ENCODE peak calls at places on chromosome 5, in four cellular contexts. E is IMR-90, Z is K562, B is GM12878. P is an unnamed sample.

GRCh38 chr5:138961221-138961620 is 86.1 kb upstream of the LRRTM2 start:
- DNase-seq in E (no peak), Z (no peak), B (no peak), P (no peak)

GRCh38 chr5:91443761-91444467 is 60.8 kb upstream of the ARRDC3 start:
- DNase-seq in E (peak; percentile 1), Z (no peak), B (no peak), P (no peak)

GRCh38 chr5:124909734-124910133 is 163.3 kb upstream of the ZNF608 start:
- DNase-seq in E (no peak), Z (no peak), B (no peak), P (no peak)

GRCh38 chr5:123976393-123977029 is 464.5 kb downstream of the CSNK1G3 start:
- DNase-seq in E (no peak), Z (no peak), B (peak; percentile 55), P (no peak)

GRCh38 chr5:148807845-148808244 is 18.6 kb upstream of the ADRB2 start:
- DNase-seq in E (no peak), Z (peak; percentile 54), B (no peak), P (no peak)

GRCh38 chr5:65100846-65101678 is 332.3 kb downstream of the CWC27 start:
- DNase-seq in E (peak; percentile 86), Z (peak; percentile 69), B (no peak), P (peak; percentile 81)

GRCh38 chr5:65262590-65263189 is 219.0 kb downstream of the ADAMTS6 start:
- DNase-seq in E (peak; percentile 93), Z (peak; percentile 16), B (no peak), P (no peak)

GRCh38 chr5:43066799-43067741 is 27.0 kb upstream of the ANXA2R start:
- DNase-seq in E (peak; percentile 91), Z (peak; percentile 70), B (peak; percentile 74), P (peak; percentile 59)

GRCh38 chr5:161660806-161661205 is 24.7 kb upstream of the GABRA6 start:
- DNase-seq in E (no peak), Z (no peak), B (no peak), P (no peak)

GRCh38 chr5:63961598-63962161 is 565 bp downstream of the HTR1A start:
- DNase-seq in E (no peak), Z (no peak), B (no peak), P (no peak)

GRCh38 chr5:71587709-71588532 is 781 bp downstream of the MCCC2 start:
- DNase-seq in E (no peak), Z (peak; percentile 26), B (no peak), P (no peak)

GRCh38 chr5:33303696-33304095 is 137.1 kb upstream of the TARS1 start:
- DNase-seq in E (no peak), Z (no peak), B (no peak), P (no peak)

GRCh38 chr5:89560724-89561123 is 677.7 kb upstream of the MEF2C start:
- DNase-seq in E (no peak), Z (no peak), B (no peak), P (no peak)

GRCh38 chr5:61882901-61883500 is 423.0 kb upstream of the KIF2A start:
- DNase-seq in E (no peak), Z (no peak), B (no peak), P (no peak)

GRCh38 chr5:128349044-128349629 is 188.9 kb downstream of the FBN2 start:
- DNase-seq in E (peak; percentile 10), Z (no peak), B (no peak), P (no peak)

GRCh38 chr5:62473209-62473608 is 60.6 kb downstream of the IPO11 start:
- DNase-seq in E (peak; percentile 46), Z (no peak), B (no peak), P (no peak)

GRCh38 chr5:99179206-99179605 is 250.4 kb upstream of the CHD1 start:
- DNase-seq in E (no peak), Z (no peak), B (no peak), P (no peak)

GRCh38 chr5:180437336-180437735 is 56.8 kb upstream of the CNOT6 start:
- DNase-seq in E (no peak), Z (no peak), B (no peak), P (no peak)

GRCh38 chr5:176740131-176740701 is 70.1 kb upstream of the UNC5A start:
- DNase-seq in E (no peak), Z (no peak), B (no peak), P (no peak)

GRCh38 chr5:113140837-113141661 is 164.5 kb downstream of the DCP2 start:
- DNase-seq in E (peak; percentile 94), Z (no peak), B (no peak), P (no peak)

GRCh38 chr5:132641841-132642240 is 16.1 kb upstream of the IL13 start:
- DNase-seq in E (no peak), Z (no peak), B (no peak), P (no peak)

GRCh38 chr5:178285399-178286225 is 53.0 kb upstream of the PHYKPL start:
- DNase-seq in E (no peak), Z (no peak), B (no peak), P (no peak)

GRCh38 chr5:56759521-56759920 is 55.8 kb upstream of the MAP3K1 start:
- DNase-seq in E (no peak), Z (no peak), B (no peak), P (no peak)

GRCh38 chr5:176317534-176318374 is 43.8 kb downstream of the KIAA1191 start:
- DNase-seq in E (no peak), Z (no peak), B (no peak), P (no peak)

GRCh38 chr5:58770131-58770530 is 187.3 kb downstream of the RAB3C start:
- DNase-seq in E (no peak), Z (no peak), B (no peak), P (no peak)

GRCh38 chr5:35753500-35753899 is 103.2 kb upstream of the IL7R start:
- DNase-seq in E (no peak), Z (no peak), B (no peak), P (no peak)

GRCh38 chr5:139461698-139462097 is 845 bp downstream of the ECSCR start:
- DNase-seq in E (peak; percentile 79), Z (no peak), B (no peak), P (no peak)

GRCh38 chr5:90590-91547 is 1.1 kb upstream of the PLEKHG4B start:
- DNase-seq in E (no peak), Z (no peak), B (no peak), P (no peak)

GRCh38 chr5:181043285-181044092 is 3.4 kb downstream of the BTNL9 start:
- DNase-seq in E (no peak), Z (peak; percentile 67), B (no peak), P (peak; percentile 44)

GRCh38 chr5:151699071-151699901 is 12.6 kb upstream of the SPARC start:
- DNase-seq in E (peak; percentile 99), Z (no peak), B (no peak), P (peak; percentile 77)
- TF ChIP-seq ELK1 in E (no peak), Z (no peak), B (no peak), P (no peak)

GRCh38 chr5:77845273-77845646 is 69.1 kb upstream of the TBCA start:
- DNase-seq in E (no peak), Z (no peak), B (no peak), P (no peak)

GRCh38 chr5:77849308-77849900 is 73.3 kb upstream of the TBCA start:
- DNase-seq in E (no peak), Z (no peak), B (no peak), P (no peak)

GRCh38 chr5:77847129-77847460 is 71.0 kb upstream of the TBCA start:
- DNase-seq in E (no peak), Z (no peak), B (no peak), P (no peak)

GRCh38 chr5:77846422-77847128 is 70.4 kb upstream of the TBCA start:
- DNase-seq in E (no peak), Z (no peak), B (no peak), P (no peak)

DNA sequence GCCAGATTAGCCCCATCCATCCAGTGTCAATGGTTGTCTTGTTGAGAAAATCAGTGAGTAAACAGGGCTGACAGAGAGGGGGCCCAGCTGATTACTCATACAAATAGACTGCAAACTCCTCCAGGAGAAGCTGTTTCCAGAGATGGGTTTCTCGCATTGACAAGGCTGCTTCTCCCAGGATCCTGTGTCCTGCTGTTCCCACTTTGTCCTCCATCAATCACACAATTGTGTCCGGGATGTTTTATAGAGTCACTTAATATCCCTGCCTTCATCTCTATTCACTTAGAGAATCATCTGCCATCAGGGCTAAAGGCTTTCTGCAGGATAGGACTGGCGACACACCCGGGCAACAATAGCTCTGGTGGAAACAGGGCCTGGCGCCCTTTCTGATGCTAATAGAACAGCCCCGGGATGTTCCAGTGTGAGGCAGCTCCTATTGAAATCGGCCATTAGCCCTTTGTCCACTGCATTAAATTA is 71.7 kb upstream of the TBCA start:
- DNase-seq in E (no peak), Z (no peak), B (no peak), P (no peak)
- TF ChIP-seq ELK1 in E (no peak), Z (no peak), B (no peak), P (no peak)

DNA sequence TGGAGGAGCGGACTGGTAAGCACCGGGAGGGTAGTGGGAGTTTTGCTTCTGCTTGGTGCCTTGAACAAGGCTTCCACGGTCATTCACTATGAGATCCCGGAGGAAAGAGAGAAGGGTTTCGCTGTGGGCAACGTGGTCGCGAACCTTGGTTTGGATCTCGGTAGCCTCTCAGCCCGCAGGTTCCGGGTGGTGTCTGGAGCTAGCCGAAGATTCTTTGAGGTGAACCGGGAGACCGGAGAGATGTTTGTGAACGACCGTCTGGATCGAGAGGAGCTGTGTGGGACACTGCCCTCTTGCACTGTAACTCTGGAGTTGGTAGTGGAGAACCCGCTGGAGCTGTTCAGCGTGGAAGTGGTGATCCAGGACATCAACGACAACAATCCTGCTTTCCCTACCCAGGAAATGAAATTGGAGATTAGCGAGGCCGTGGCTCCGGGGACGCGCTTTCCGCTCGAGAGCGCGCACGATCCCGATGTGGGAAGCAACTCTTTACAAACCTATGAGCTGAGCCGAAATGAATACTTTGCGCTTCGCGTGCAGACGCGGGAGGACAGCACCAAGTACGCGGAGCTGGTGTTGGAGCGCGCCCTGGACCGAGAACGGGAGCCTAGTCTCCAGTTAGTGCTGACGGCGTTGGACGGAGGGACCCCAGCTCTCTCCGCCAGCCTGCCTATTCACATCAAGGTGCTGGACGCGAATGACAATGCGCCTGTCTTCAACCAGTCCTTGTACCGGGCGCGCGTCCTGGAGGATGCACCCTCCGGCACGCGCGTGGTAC is 555 bp downstream of the PCDHGC3 start:
- DNase-seq in E (peak; percentile 85), Z (no peak), B (no peak), P (peak; percentile 16)
- TF ChIP-seq ELK1 in E (no peak), Z (no peak), B (no peak), P (no peak)

DNA sequence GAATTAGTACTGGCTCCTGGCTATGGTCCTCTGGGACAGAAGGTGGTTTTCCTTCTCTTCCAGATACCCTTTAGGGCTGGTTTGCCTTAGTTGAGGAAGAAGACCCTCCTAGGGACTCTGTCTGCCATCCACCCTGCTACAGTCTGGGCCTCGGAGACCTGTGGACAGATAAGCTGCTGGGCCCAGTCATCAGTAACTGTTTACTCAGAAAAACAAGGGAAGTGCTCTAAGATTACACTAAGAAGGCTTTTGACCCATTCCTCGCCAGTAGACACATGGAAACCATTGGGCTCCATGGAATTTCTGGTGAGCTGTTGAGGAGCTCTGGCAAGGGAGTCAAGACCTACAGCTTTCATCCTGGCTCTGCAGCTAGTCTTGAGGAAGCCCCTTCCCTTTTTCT is 31.2 kb downstream of the LARP1 start:
- DNase-seq in E (peak; percentile 55), Z (peak; percentile 38), B (no peak), P (no peak)
- TF ChIP-seq ELK1 in E (no peak), Z (no peak), B (no peak), P (no peak)

DNA sequence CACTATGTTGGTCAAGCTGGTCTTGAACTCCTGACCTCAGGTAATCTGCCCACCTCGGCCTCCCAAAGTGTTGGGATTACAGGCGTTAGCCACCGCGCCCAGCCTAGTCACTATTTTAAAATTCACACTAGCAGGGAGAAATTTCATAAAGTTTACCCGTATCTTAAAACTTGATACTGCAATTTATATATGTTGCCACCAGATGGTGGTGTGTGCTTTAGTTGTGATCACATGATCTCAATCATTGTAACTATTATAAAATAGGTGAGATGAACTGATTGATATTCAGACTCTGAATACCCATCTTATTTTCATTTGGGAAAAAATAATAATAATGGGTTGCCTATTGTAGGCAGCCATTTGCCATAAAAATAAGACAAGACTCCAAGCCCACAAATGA is 1330.4 kb upstream of the WWC1 start:
- DNase-seq in E (peak; percentile 0), Z (no peak), B (no peak), P (peak; percentile 12)
- TF ChIP-seq ELK1 in E (no peak), Z (no peak), B (no peak), P (no peak)

P was measured in A549.